ENCODE peak calls at places on chromosomes 5 and 9, in seven cellular contexts. K is stimulated activated CD4-positive, alpha-beta T cell treated with anti-CD3 and anti-CD28 coated beads, Interleukin-15, amount 100 ng/mL, for 24 hours; X is hippocampal formation; J is stromal cell of bone marrow; F is GM06990; R is AG08396; Q is BE2C. D is an unnamed sample.
A peak's percentile ranks its signal among the peaks of the same experiment; 100 is the strongest.

GRCh38 chr9:73446306-73446705 is 294.6 kb downstream of the ANXA1 start:
- DNase-seq in K (no peak), X (no peak), J (no peak), F (no peak), R (no peak), Q (no peak), D (no peak)

GRCh38 chr9:136170291-136170901 is 34.5 kb downstream of the LHX3 start:
- DNase-seq in K (peak; percentile 70), X (peak; percentile 5), J (no peak), F (peak; percentile 40), R (peak; percentile 78), Q (peak; percentile 74), D (peak; percentile 71)

GRCh38 chr9:93978498-93978897 is 23.3 kb upstream of the BARX1 start:
- DNase-seq in K (no peak), X (no peak), J (no peak), F (no peak), R (no peak), Q (no peak), D (no peak)

GRCh38 chr9:68560131-68560844 is 19.6 kb upstream of the TMEM252 start:
- DNase-seq in K (peak; percentile 71), X (no peak), J (peak; percentile 53), F (peak; percentile 28), R (peak; percentile 20), Q (peak; percentile 36), D (peak; percentile 69)

GRCh38 chr5:109852371-109853160 is 162.8 kb downstream of the MAN2A1 start:
- DNase-seq in K (no peak), X (no peak), J (peak; percentile 37), F (no peak), R (peak; percentile 21), Q (no peak), D (peak; percentile 20)

GRCh38 chr5:152349683-152350526 is 55.2 kb downstream of the NMUR2 start:
- DNase-seq in K (peak; percentile 42), X (peak; percentile 37), J (peak; percentile 13), F (no peak), R (peak; percentile 16), Q (peak; percentile 29), D (peak; percentile 41)

GRCh38 chr5:10455273-10455670 is 13.6 kb downstream of the ROPN1L start:
- DNase-seq in K (no peak), X (no peak), J (no peak), F (no peak), R (no peak), Q (no peak), D (no peak)

GRCh38 chr9:134928796-134929559 is 11.3 kb upstream of the FCN1 start:
- DNase-seq in K (no peak), X (no peak), J (no peak), F (no peak), R (no peak), Q (no peak), D (no peak)

GRCh38 chr5:174147551-174147950 is 102.0 kb downstream of the NSG2 start:
- DNase-seq in K (no peak), X (no peak), J (no peak), F (no peak), R (no peak), Q (no peak), D (no peak)

GRCh38 chr9:1400983-1401382 is 350.8 kb downstream of the DMRT2 start:
- DNase-seq in K (no peak), X (no peak), J (no peak), F (no peak), R (no peak), Q (no peak), D (no peak)

GRCh38 chr5:73519531-73520283 is 21.5 kb downstream of the BTF3 start:
- DNase-seq in K (peak; percentile 70), X (peak; percentile 24), J (peak; percentile 63), F (peak; percentile 53), R (peak; percentile 83), Q (peak; percentile 75), D (peak; percentile 78)

GRCh38 chr9:95079461-95079860 is 238.0 kb downstream of the FANCC start:
- DNase-seq in K (no peak), X (no peak), J (no peak), F (no peak), R (no peak), Q (no peak), D (no peak)

GRCh38 chr5:176994460-176995121 is 12.0 kb downstream of the UIMC1 start:
- DNase-seq in K (no peak), X (no peak), J (no peak), F (peak; percentile 37), R (no peak), Q (peak; percentile 35), D (no peak)

GRCh38 chr5:43485406-43485805 is 1.7 kb upstream of the TMEM267 start:
- DNase-seq in K (no peak), X (no peak), J (no peak), F (no peak), R (no peak), Q (no peak), D (peak; percentile 47)

GRCh38 chr9:100355561-100355960 is 2.8 kb upstream of the TEX10 start:
- DNase-seq in K (no peak), X (no peak), J (no peak), F (no peak), R (no peak), Q (no peak), D (no peak)

GRCh38 chr5:178524093-178524882 is 65.9 kb downstream of the COL23A1 start:
- DNase-seq in K (no peak), X (no peak), J (no peak), F (no peak), R (no peak), Q (no peak), D (no peak)

GRCh38 chr9:131667576-131667975 is 72.3 kb downstream of the RAPGEF1 start:
- DNase-seq in K (peak; percentile 82), X (no peak), J (no peak), F (no peak), R (no peak), Q (no peak), D (peak; percentile 94)

GRCh38 chr5:126525630-126526245 is 69.3 kb downstream of the ALDH7A1 start:
- DNase-seq in K (no peak), X (no peak), J (no peak), F (no peak), R (no peak), Q (peak; percentile 44), D (no peak)

GRCh38 chr5:34914671-34915138 is 599 bp downstream of the RAD1 start:
- DNase-seq in K (peak; percentile 31), X (no peak), J (no peak), F (no peak), R (peak; percentile 14), Q (peak; percentile 16), D (peak; percentile 31)

GRCh38 chr5:145859897-145860296 is 12.9 kb downstream of the GRXCR2 start:
- DNase-seq in K (no peak), X (no peak), J (no peak), F (no peak), R (no peak), Q (no peak), D (no peak)

GRCh38 chr9:20683351-20684034 is 566 bp upstream of the FOCAD start:
- DNase-seq in K (peak; percentile 65), X (no peak), J (peak; percentile 75), F (no peak), R (peak; percentile 66), Q (peak; percentile 35), D (peak; percentile 65)

GRCh38 chr5:38556599-38557308 is at the start of gene LIFR:
- DNase-seq in K (peak; percentile 71), X (peak; percentile 80), J (peak; percentile 67), F (peak; percentile 36), R (peak; percentile 90), Q (peak; percentile 89), D (peak; percentile 72)

GRCh38 chr5:174320051-174320450 is 274.5 kb downstream of the NSG2 start:
- DNase-seq in K (no peak), X (no peak), J (no peak), F (no peak), R (no peak), Q (no peak), D (no peak)

GRCh38 chr9:36818965-36819870 is 214.8 kb downstream of the PAX5 start:
- DNase-seq in K (no peak), X (peak; percentile 45), J (no peak), F (no peak), R (no peak), Q (peak; percentile 81), D (no peak)

GRCh38 chr9:115939065-115939765 is 214.4 kb upstream of the PAPPA start:
- DNase-seq in K (no peak), X (no peak), J (no peak), F (no peak), R (no peak), Q (no peak), D (no peak)

GRCh38 chr9:130995399-130995941 is 13.5 kb upstream of the LAMC3 start:
- DNase-seq in K (no peak), X (peak; percentile 31), J (peak; percentile 10), F (no peak), R (peak; percentile 49), Q (peak; percentile 47), D (no peak)

GRCh38 chr5:131999471-131999931 is 12.0 kb downstream of the ACSL6 start:
- DNase-seq in K (no peak), X (no peak), J (no peak), F (no peak), R (no peak), Q (peak; percentile 44), D (no peak)

GRCh38 chr5:81268797-81269196 is 32.6 kb upstream of the ZCCHC9 start:
- DNase-seq in K (no peak), X (no peak), J (peak; percentile 73), F (no peak), R (peak; percentile 72), Q (no peak), D (no peak)

GRCh38 chr9:76472925-76473324 is 13.9 kb downstream of the GCNT1 start:
- DNase-seq in K (no peak), X (no peak), J (no peak), F (no peak), R (no peak), Q (no peak), D (no peak)

GRCh38 chr9:72753261-72753893 is 199.5 kb downstream of the ALDH1A1 start:
- DNase-seq in K (no peak), X (no peak), J (peak; percentile 20), F (no peak), R (peak; percentile 17), Q (no peak), D (no peak)

GRCh38 chr9:78674874-78675273 is 377.9 kb downstream of the PSAT1 start:
- DNase-seq in K (no peak), X (no peak), J (no peak), F (no peak), R (no peak), Q (no peak), D (no peak)

GRCh38 chr9:124222109-124222508 is 35.6 kb upstream of the NEK6 start:
- DNase-seq in K (no peak), X (no peak), J (no peak), F (no peak), R (no peak), Q (no peak), D (no peak)

GRCh38 chr9:96853711-96854072 is 622 bp downstream of the ZNF782 start:
- DNase-seq in K (no peak), X (no peak), J (no peak), F (no peak), R (no peak), Q (no peak), D (no peak)

GRCh38 chr5:172630482-172630881 is 10.6 kb upstream of the NEURL1B start:
- DNase-seq in K (no peak), X (no peak), J (no peak), F (no peak), R (no peak), Q (no peak), D (no peak)